ENCODE peak calls at places on chromosomes 7 and 10, in six cellular contexts. S, P, U, L, I and M are unnamed samples.

GRCh38 chr7:5677538-5678294 is 103.7 kb downstream of the RNF216 start:
- DNase-seq in L (no peak), I (peak; percentile 74), U (peak; percentile 69), S (no peak), P (peak; percentile 47), M (peak; percentile 50)

GRCh38 chr10:84138478-84139125 is 707 bp upstream of the GHITM start:
- DNase-seq in L (no peak), U (peak; percentile 13), P (no peak), S (no peak), I (no peak), M (no peak)

GRCh38 chr7:152968003-152968402 is 208.5 kb downstream of the ACTR3B start:
- DNase-seq in U (no peak), L (no peak), I (no peak), P (no peak), S (no peak), M (no peak)

GRCh38 chr7:45157653-45158401 is at the start of gene RAMP3:
- DNase-seq in I (no peak), S (no peak), L (no peak), U (peak; percentile 40), P (no peak), M (no peak)

GRCh38 chr7:146375155-146375554 is 258.6 kb downstream of the CNTNAP2 start:
- DNase-seq in U (no peak), I (no peak), L (no peak), P (no peak), S (no peak), M (no peak)

GRCh38 chr7:11607676-11608075 is 224.3 kb downstream of the THSD7A start:
- DNase-seq in S (no peak), P (no peak), L (no peak), I (no peak), U (peak; percentile 18), M (no peak)

GRCh38 chr7:130371059-130371458 is 9.2 kb upstream of the CPA1 start:
- DNase-seq in S (no peak), U (peak; percentile 80), L (no peak), I (peak; percentile 50), P (no peak), M (no peak)

GRCh38 chr10:98956576-98957260 is 278.9 kb downstream of the HPSE2 start:
- DNase-seq in U (no peak), S (no peak), L (no peak), P (no peak), I (peak; percentile 56), M (no peak)

GRCh38 chr10:65550761-65551160 is 1375.1 kb upstream of the LRRTM3 start:
- DNase-seq in P (no peak), I (no peak), S (no peak), U (no peak), L (no peak), M (no peak)

GRCh38 chr7:66521675-66522074 is 107.0 kb upstream of the KCTD7 start:
- DNase-seq in P (no peak), I (no peak), U (no peak), L (no peak), S (no peak), M (no peak)

GRCh38 chr7:154259396-154259795 is 207.2 kb downstream of the DPP6 start:
- DNase-seq in U (no peak), S (no peak), L (no peak), I (no peak), P (no peak), M (no peak)

GRCh38 chr7:98879198-98879988 is 1.1 kb downstream of the TRRAP start:
- DNase-seq in I (peak; percentile 17), S (no peak), P (peak; percentile 19), U (no peak), L (no peak), M (peak; percentile 47)

GRCh38 chr10:11934262-11934661 is 108.3 kb downstream of the UPF2 start:
- DNase-seq in L (no peak), U (no peak), S (no peak), P (no peak), I (no peak), M (no peak)

GRCh38 chr10:35341521-35341920 is 5.2 kb downstream of the CCNY start:
- DNase-seq in P (no peak), I (no peak), U (no peak), S (no peak), L (no peak), M (no peak)

GRCh38 chr7:84190016-84190705 is 4.4 kb downstream of the SEMA3A start:
- DNase-seq in S (no peak), P (no peak), U (no peak), L (no peak), I (peak; percentile 39), M (no peak)

GRCh38 chr10:58326967-58327381 is 7.8 kb upstream of the UBE2D1 start:
- DNase-seq in P (no peak), L (peak; percentile 30), U (peak; percentile 63), S (no peak), I (peak; percentile 26), M (no peak)

GRCh38 chr7:158278745-158279320 is 308.8 kb downstream of the PTPRN2 start:
- DNase-seq in I (no peak), U (no peak), S (no peak), L (no peak), P (no peak), M (no peak)

GRCh38 chr10:116780691-116781205 is 38.4 kb upstream of the HSPA12A start:
- DNase-seq in S (no peak), P (no peak), L (no peak), U (no peak), I (no peak), M (no peak)